ENCODE peak calls at places on chromosomes 3 and 15, in nine cellular contexts. One of them, this sample, is unnamed.

GRCh38 chr15:85527907-85528306 is 147.5 kb downstream of the AKAP13 start:
- DNase-seq in NCI-H460: no peak
- DNase-seq in astrocyte of the spinal cord: peak
- DNase-seq in lung microvascular endothelial cell: peak
- DNase-seq in H9: no peak
- DNase-seq in NCI-H2029 treated with DMSO at 0.1 percent for 48 hours: no peak
- DNase-seq in GM04504: peak
- DNase-seq in kidney glomerular epithelial cell: peak
- DNase-seq in C1 segment of cervical spinal cord: no peak
- DNase-seq in this sample: no peak

GRCh38 chr3:49266410-49267170 is 10.4 kb downstream of the C3orf62 start:
- DNase-seq in NCI-H460: no peak
- DNase-seq in astrocyte of the spinal cord: no peak
- DNase-seq in lung microvascular endothelial cell: peak
- DNase-seq in H9: no peak
- DNase-seq in NCI-H2029 treated with DMSO at 0.1 percent for 48 hours: no peak
- DNase-seq in GM04504: no peak
- DNase-seq in kidney glomerular epithelial cell: no peak
- DNase-seq in C1 segment of cervical spinal cord: no peak
- DNase-seq in this sample: no peak

GRCh38 chr3:141878326-141878725 is 1.9 kb downstream of the ATP1B3 start:
- DNase-seq in NCI-H460: no peak
- DNase-seq in astrocyte of the spinal cord: peak
- DNase-seq in lung microvascular endothelial cell: no peak
- DNase-seq in H9: no peak
- DNase-seq in NCI-H2029 treated with DMSO at 0.1 percent for 48 hours: no peak
- DNase-seq in GM04504: no peak
- DNase-seq in kidney glomerular epithelial cell: no peak
- DNase-seq in C1 segment of cervical spinal cord: no peak
- DNase-seq in this sample: no peak

GRCh38 chr3:1164101-1164500 is 71.3 kb downstream of the CNTN6 start:
- DNase-seq in NCI-H460: no peak
- DNase-seq in astrocyte of the spinal cord: no peak
- DNase-seq in lung microvascular endothelial cell: no peak
- DNase-seq in H9: no peak
- DNase-seq in NCI-H2029 treated with DMSO at 0.1 percent for 48 hours: no peak
- DNase-seq in GM04504: no peak
- DNase-seq in kidney glomerular epithelial cell: no peak
- DNase-seq in C1 segment of cervical spinal cord: no peak
- DNase-seq in this sample: no peak

GRCh38 chr3:101827211-101828174 is 21.8 kb upstream of the NFKBIZ start:
- DNase-seq in NCI-H460: no peak
- DNase-seq in astrocyte of the spinal cord: peak
- DNase-seq in lung microvascular endothelial cell: peak
- DNase-seq in H9: peak
- DNase-seq in NCI-H2029 treated with DMSO at 0.1 percent for 48 hours: peak
- DNase-seq in GM04504: no peak
- DNase-seq in kidney glomerular epithelial cell: peak
- DNase-seq in C1 segment of cervical spinal cord: no peak
- DNase-seq in this sample: peak

GRCh38 chr3:160616311-160616710 is 50.9 kb upstream of the KPNA4 start:
- DNase-seq in NCI-H460: no peak
- DNase-seq in astrocyte of the spinal cord: peak
- DNase-seq in lung microvascular endothelial cell: no peak
- DNase-seq in H9: no peak
- DNase-seq in NCI-H2029 treated with DMSO at 0.1 percent for 48 hours: no peak
- DNase-seq in GM04504: no peak
- DNase-seq in kidney glomerular epithelial cell: no peak
- DNase-seq in C1 segment of cervical spinal cord: no peak
- DNase-seq in this sample: no peak

GRCh38 chr3:50503504-50503903 is at the start of gene CACNA2D2:
- DNase-seq in NCI-H460: peak
- DNase-seq in astrocyte of the spinal cord: no peak
- DNase-seq in lung microvascular endothelial cell: peak
- DNase-seq in H9: peak
- DNase-seq in NCI-H2029 treated with DMSO at 0.1 percent for 48 hours: no peak
- DNase-seq in GM04504: no peak
- DNase-seq in kidney glomerular epithelial cell: no peak
- DNase-seq in C1 segment of cervical spinal cord: no peak
- DNase-seq in this sample: peak

GRCh38 chr3:9916346-9916733 is 558 bp upstream of the IL17RC start:
- DNase-seq in NCI-H460: no peak
- DNase-seq in astrocyte of the spinal cord: peak
- DNase-seq in lung microvascular endothelial cell: no peak
- DNase-seq in H9: no peak
- DNase-seq in NCI-H2029 treated with DMSO at 0.1 percent for 48 hours: no peak
- DNase-seq in GM04504: no peak
- DNase-seq in kidney glomerular epithelial cell: no peak
- DNase-seq in C1 segment of cervical spinal cord: no peak
- DNase-seq in this sample: no peak

GRCh38 chr15:44537728-44538240 is 837 bp downstream of the EIF3J start:
- DNase-seq in NCI-H460: no peak
- DNase-seq in astrocyte of the spinal cord: peak
- DNase-seq in lung microvascular endothelial cell: peak
- DNase-seq in H9: no peak
- DNase-seq in NCI-H2029 treated with DMSO at 0.1 percent for 48 hours: no peak
- DNase-seq in GM04504: no peak
- DNase-seq in kidney glomerular epithelial cell: peak
- DNase-seq in C1 segment of cervical spinal cord: no peak
- DNase-seq in this sample: no peak

GRCh38 chr3:127538569-127538968 is 52.0 kb downstream of the TPRA1 start:
- DNase-seq in NCI-H460: no peak
- DNase-seq in astrocyte of the spinal cord: no peak
- DNase-seq in lung microvascular endothelial cell: no peak
- DNase-seq in H9: no peak
- DNase-seq in NCI-H2029 treated with DMSO at 0.1 percent for 48 hours: no peak
- DNase-seq in GM04504: no peak
- DNase-seq in kidney glomerular epithelial cell: no peak
- DNase-seq in C1 segment of cervical spinal cord: no peak
- DNase-seq in this sample: no peak

GRCh38 chr3:3119393-3119851 is 7.3 kb upstream of the TRNT1 start:
- DNase-seq in NCI-H460: no peak
- DNase-seq in astrocyte of the spinal cord: no peak
- DNase-seq in lung microvascular endothelial cell: no peak
- DNase-seq in H9: no peak
- DNase-seq in NCI-H2029 treated with DMSO at 0.1 percent for 48 hours: no peak
- DNase-seq in GM04504: no peak
- DNase-seq in kidney glomerular epithelial cell: no peak
- DNase-seq in C1 segment of cervical spinal cord: no peak
- DNase-seq in this sample: no peak

GRCh38 chr15:26974120-26974780 is 3.3 kb downstream of the GABRG3 start:
- DNase-seq in NCI-H460: peak
- DNase-seq in astrocyte of the spinal cord: peak
- DNase-seq in lung microvascular endothelial cell: no peak
- DNase-seq in H9: peak
- DNase-seq in NCI-H2029 treated with DMSO at 0.1 percent for 48 hours: peak
- DNase-seq in GM04504: no peak
- DNase-seq in kidney glomerular epithelial cell: no peak
- DNase-seq in C1 segment of cervical spinal cord: no peak
- DNase-seq in this sample: no peak

GRCh38 chr3:51390186-51390585 is 899 bp upstream of the RBM15B start:
- DNase-seq in NCI-H460: no peak
- DNase-seq in astrocyte of the spinal cord: no peak
- DNase-seq in lung microvascular endothelial cell: no peak
- DNase-seq in H9: no peak
- DNase-seq in NCI-H2029 treated with DMSO at 0.1 percent for 48 hours: no peak
- DNase-seq in GM04504: no peak
- DNase-seq in kidney glomerular epithelial cell: no peak
- DNase-seq in C1 segment of cervical spinal cord: no peak
- DNase-seq in this sample: no peak

GRCh38 chr3:138818175-138818574 is 16.6 kb downstream of the PIK3CB start:
- DNase-seq in NCI-H460: no peak
- DNase-seq in astrocyte of the spinal cord: no peak
- DNase-seq in lung microvascular endothelial cell: no peak
- DNase-seq in H9: no peak
- DNase-seq in NCI-H2029 treated with DMSO at 0.1 percent for 48 hours: no peak
- DNase-seq in GM04504: no peak
- DNase-seq in kidney glomerular epithelial cell: no peak
- DNase-seq in C1 segment of cervical spinal cord: no peak
- DNase-seq in this sample: no peak

GRCh38 chr3:30691249-30691880 is 85.0 kb downstream of the TGFBR2 start:
- DNase-seq in NCI-H460: no peak
- DNase-seq in astrocyte of the spinal cord: no peak
- DNase-seq in lung microvascular endothelial cell: peak
- DNase-seq in H9: no peak
- DNase-seq in NCI-H2029 treated with DMSO at 0.1 percent for 48 hours: no peak
- DNase-seq in GM04504: no peak
- DNase-seq in kidney glomerular epithelial cell: no peak
- DNase-seq in C1 segment of cervical spinal cord: no peak
- DNase-seq in this sample: no peak

GRCh38 chr3:68705695-68706429 is 226.5 kb downstream of the TAFA4 start:
- DNase-seq in NCI-H460: no peak
- DNase-seq in astrocyte of the spinal cord: no peak
- DNase-seq in lung microvascular endothelial cell: no peak
- DNase-seq in H9: no peak
- DNase-seq in NCI-H2029 treated with DMSO at 0.1 percent for 48 hours: no peak
- DNase-seq in GM04504: no peak
- DNase-seq in kidney glomerular epithelial cell: no peak
- DNase-seq in C1 segment of cervical spinal cord: no peak
- DNase-seq in this sample: no peak

GRCh38 chr15:59303641-59304433 is 68.8 kb downstream of the MYO1E start:
- DNase-seq in NCI-H460: no peak
- DNase-seq in astrocyte of the spinal cord: peak
- DNase-seq in lung microvascular endothelial cell: no peak
- DNase-seq in H9: no peak
- DNase-seq in NCI-H2029 treated with DMSO at 0.1 percent for 48 hours: no peak
- DNase-seq in GM04504: no peak
- DNase-seq in kidney glomerular epithelial cell: peak
- DNase-seq in C1 segment of cervical spinal cord: no peak
- DNase-seq in this sample: no peak

GRCh38 chr15:60383008-60383694 is 14.6 kb downstream of the ANXA2 start:
- DNase-seq in NCI-H460: no peak
- DNase-seq in astrocyte of the spinal cord: no peak
- DNase-seq in lung microvascular endothelial cell: no peak
- DNase-seq in H9: no peak
- DNase-seq in NCI-H2029 treated with DMSO at 0.1 percent for 48 hours: no peak
- DNase-seq in GM04504: no peak
- DNase-seq in kidney glomerular epithelial cell: no peak
- DNase-seq in C1 segment of cervical spinal cord: no peak
- DNase-seq in this sample: no peak

GRCh38 chr3:46979958-46980497 is 562 bp downstream of the NBEAL2 start:
- DNase-seq in NCI-H460: no peak
- DNase-seq in astrocyte of the spinal cord: no peak
- DNase-seq in lung microvascular endothelial cell: peak
- DNase-seq in H9: no peak
- DNase-seq in NCI-H2029 treated with DMSO at 0.1 percent for 48 hours: no peak
- DNase-seq in GM04504: no peak
- DNase-seq in kidney glomerular epithelial cell: no peak
- DNase-seq in C1 segment of cervical spinal cord: no peak
- DNase-seq in this sample: no peak

GRCh38 chr3:171281256-171281655 is 178.9 kb downstream of the TNIK start:
- DNase-seq in NCI-H460: no peak
- DNase-seq in astrocyte of the spinal cord: no peak
- DNase-seq in lung microvascular endothelial cell: no peak
- DNase-seq in H9: no peak
- DNase-seq in NCI-H2029 treated with DMSO at 0.1 percent for 48 hours: no peak
- DNase-seq in GM04504: no peak
- DNase-seq in kidney glomerular epithelial cell: no peak
- DNase-seq in C1 segment of cervical spinal cord: no peak
- DNase-seq in this sample: no peak

GRCh38 chr15:45747426-45747825 is 112.6 kb downstream of the SQOR start:
- DNase-seq in NCI-H460: no peak
- DNase-seq in astrocyte of the spinal cord: no peak
- DNase-seq in lung microvascular endothelial cell: no peak
- DNase-seq in H9: no peak
- DNase-seq in NCI-H2029 treated with DMSO at 0.1 percent for 48 hours: no peak
- DNase-seq in GM04504: no peak
- DNase-seq in kidney glomerular epithelial cell: no peak
- DNase-seq in C1 segment of cervical spinal cord: no peak
- DNase-seq in this sample: no peak

GRCh38 chr3:36876181-36876936 is 68.5 kb downstream of the TRANK1 start:
- DNase-seq in NCI-H460: no peak
- DNase-seq in astrocyte of the spinal cord: no peak
- DNase-seq in lung microvascular endothelial cell: no peak
- DNase-seq in H9: no peak
- DNase-seq in NCI-H2029 treated with DMSO at 0.1 percent for 48 hours: peak
- DNase-seq in GM04504: no peak
- DNase-seq in kidney glomerular epithelial cell: no peak
- DNase-seq in C1 segment of cervical spinal cord: no peak
- DNase-seq in this sample: no peak

GRCh38 chr3:148087601-148088371 is 609.9 kb upstream of the AGTR1 start:
- DNase-seq in NCI-H460: no peak
- DNase-seq in astrocyte of the spinal cord: no peak
- DNase-seq in lung microvascular endothelial cell: no peak
- DNase-seq in H9: no peak
- DNase-seq in NCI-H2029 treated with DMSO at 0.1 percent for 48 hours: no peak
- DNase-seq in GM04504: no peak
- DNase-seq in kidney glomerular epithelial cell: no peak
- DNase-seq in C1 segment of cervical spinal cord: no peak
- DNase-seq in this sample: no peak

GRCh38 chr3:126472277-126473006 is 3.2 kb downstream of the ZXDC start:
- DNase-seq in NCI-H460: peak
- DNase-seq in astrocyte of the spinal cord: peak
- DNase-seq in lung microvascular endothelial cell: peak
- DNase-seq in H9: no peak
- DNase-seq in NCI-H2029 treated with DMSO at 0.1 percent for 48 hours: peak
- DNase-seq in GM04504: peak
- DNase-seq in kidney glomerular epithelial cell: peak
- DNase-seq in C1 segment of cervical spinal cord: no peak
- DNase-seq in this sample: peak

GRCh38 chr3:191334359-191334893 is 4.1 kb upstream of the UTS2B start:
- DNase-seq in NCI-H460: no peak
- DNase-seq in astrocyte of the spinal cord: no peak
- DNase-seq in lung microvascular endothelial cell: no peak
- DNase-seq in H9: no peak
- DNase-seq in NCI-H2029 treated with DMSO at 0.1 percent for 48 hours: no peak
- DNase-seq in GM04504: no peak
- DNase-seq in kidney glomerular epithelial cell: no peak
- DNase-seq in C1 segment of cervical spinal cord: no peak
- DNase-seq in this sample: no peak

GRCh38 chr3:196624008-196624790 is 15.3 kb upstream of the NRROS start:
- DNase-seq in NCI-H460: no peak
- DNase-seq in astrocyte of the spinal cord: no peak
- DNase-seq in lung microvascular endothelial cell: no peak
- DNase-seq in H9: no peak
- DNase-seq in NCI-H2029 treated with DMSO at 0.1 percent for 48 hours: no peak
- DNase-seq in GM04504: no peak
- DNase-seq in kidney glomerular epithelial cell: no peak
- DNase-seq in C1 segment of cervical spinal cord: no peak
- DNase-seq in this sample: no peak

GRCh38 chr3:174355505-174355904 is 503.6 kb upstream of the NAALADL2 start:
- DNase-seq in NCI-H460: peak
- DNase-seq in astrocyte of the spinal cord: no peak
- DNase-seq in lung microvascular endothelial cell: no peak
- DNase-seq in H9: no peak
- DNase-seq in NCI-H2029 treated with DMSO at 0.1 percent for 48 hours: peak
- DNase-seq in GM04504: no peak
- DNase-seq in kidney glomerular epithelial cell: peak
- DNase-seq in C1 segment of cervical spinal cord: no peak
- DNase-seq in this sample: no peak

GRCh38 chr15:77859491-77860060 is 217.9 kb downstream of the TBC1D2B start:
- DNase-seq in NCI-H460: no peak
- DNase-seq in astrocyte of the spinal cord: no peak
- DNase-seq in lung microvascular endothelial cell: no peak
- DNase-seq in H9: peak
- DNase-seq in NCI-H2029 treated with DMSO at 0.1 percent for 48 hours: no peak
- DNase-seq in GM04504: no peak
- DNase-seq in kidney glomerular epithelial cell: no peak
- DNase-seq in C1 segment of cervical spinal cord: no peak
- DNase-seq in this sample: no peak

GRCh38 chr3:162353414-162353813 is 856.8 kb downstream of the OTOL1 start:
- DNase-seq in NCI-H460: no peak
- DNase-seq in astrocyte of the spinal cord: no peak
- DNase-seq in lung microvascular endothelial cell: no peak
- DNase-seq in H9: no peak
- DNase-seq in NCI-H2029 treated with DMSO at 0.1 percent for 48 hours: no peak
- DNase-seq in GM04504: no peak
- DNase-seq in kidney glomerular epithelial cell: no peak
- DNase-seq in C1 segment of cervical spinal cord: no peak
- DNase-seq in this sample: no peak

GRCh38 chr15:87527416-87527815 is 729.1 kb downstream of the NTRK3 start:
- DNase-seq in NCI-H460: no peak
- DNase-seq in astrocyte of the spinal cord: peak
- DNase-seq in lung microvascular endothelial cell: no peak
- DNase-seq in H9: peak
- DNase-seq in NCI-H2029 treated with DMSO at 0.1 percent for 48 hours: no peak
- DNase-seq in GM04504: no peak
- DNase-seq in kidney glomerular epithelial cell: peak
- DNase-seq in C1 segment of cervical spinal cord: no peak
- DNase-seq in this sample: no peak

This sample was measured in anterior cingulate cortex.